ENCODE peak calls at places on chromosome 6, in four cellular contexts. O, D, R and C are unnamed samples.

GRCh38 chr6:134431306-134431919 is 113.5 kb upstream of the SGK1 start:
- DNase-seq in O (no peak), D (no peak), R (no peak), C (no peak)

GRCh38 chr6:40717411-40718057 is 130.4 kb upstream of the LRFN2 start:
- DNase-seq in O (no peak), D (no peak), R (no peak), C (no peak)

GRCh38 chr6:12592634-12593033 is 123.9 kb upstream of the PHACTR1 start:
- DNase-seq in O (no peak), D (no peak), R (no peak), C (peak)

GRCh38 chr6:14459315-14459714 is 341.7 kb downstream of the CD83 start:
- DNase-seq in O (no peak), D (no peak), R (no peak), C (no peak)

GRCh38 chr6:3628143-3628840 is 123.2 kb downstream of the PXDC1 start:
- DNase-seq in O (no peak), D (no peak), R (no peak), C (no peak)

GRCh38 chr6:31532644-31533454 is 4.1 kb downstream of the MCCD1 start:
- DNase-seq in O (no peak), D (no peak), R (no peak), C (no peak)

GRCh38 chr6:97085772-97086171 is 161.2 kb downstream of the KLHL32 start:
- DNase-seq in O (no peak), D (no peak), R (no peak), C (no peak)

GRCh38 chr6:55255061-55255571 is 72.2 kb upstream of the GFRAL start:
- DNase-seq in O (no peak), D (no peak), R (no peak), C (no peak)

GRCh38 chr6:79608334-79609224 is 22.6 kb upstream of the SH3BGRL2 start:
- DNase-seq in O (no peak), D (no peak), R (peak), C (peak)

GRCh38 chr6:26199057-26199772 is 112.0 kb downstream of the HFE start:
- DNase-seq in O (peak), D (peak), R (peak), C (no peak)

GRCh38 chr6:44943541-44943940 is 384.6 kb upstream of the RUNX2 start:
- DNase-seq in O (no peak), D (no peak), R (no peak), C (no peak)

GRCh38 chr6:44002071-44002590 is 125.1 kb downstream of the MRPL14 start:
- DNase-seq in O (no peak), D (no peak), R (peak), C (no peak)

GRCh38 chr6:157216570-157216969 is 106.7 kb downstream of the TMEM242 start:
- DNase-seq in O (no peak), D (no peak), R (no peak), C (no peak)

DNA sequence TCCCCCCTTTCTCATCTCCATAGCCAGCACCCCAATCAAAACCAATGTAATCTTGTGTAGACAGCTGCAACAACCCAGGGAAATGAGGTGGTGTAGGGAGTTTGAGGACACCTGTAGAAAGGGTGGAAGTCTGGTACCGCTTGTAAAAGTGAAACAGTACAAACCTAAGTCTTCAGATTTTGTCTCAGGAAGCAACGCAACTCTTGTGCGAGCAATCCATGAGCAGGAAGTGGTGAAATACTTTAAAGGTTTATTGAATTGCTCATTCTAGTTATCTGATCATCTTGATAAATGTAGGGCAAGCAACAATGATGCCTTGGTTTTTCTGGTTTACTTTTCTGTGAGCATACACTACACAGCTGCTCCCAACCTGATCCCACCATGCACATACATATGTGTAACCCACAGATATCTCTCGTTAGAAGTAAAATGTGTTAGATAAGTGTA is 71.1 kb upstream of the THEMIS start:
- DNase-seq in O (no peak), D (no peak), R (peak), C (peak)
- TF ChIP-seq CHD2 in O (no peak), D (no peak), R (no peak), C (no peak)

GRCh38 chr6:17103715-17104114 is 1.9 kb downstream of the STMND1 start:
- DNase-seq in O (no peak), D (no peak), R (no peak), C (peak)
- TF ChIP-seq CHD4 in O (no peak), D (no peak), R (no peak), C (no peak)

GRCh38 chr6:107333491-107333890 is 125.9 kb downstream of the PDSS2 start:
- DNase-seq in O (no peak), D (no peak), R (no peak), C (no peak)

GRCh38 chr6:107331409-107332386 is 127.7 kb downstream of the PDSS2 start:
- DNase-seq in O (no peak), D (no peak), R (peak), C (no peak)

GRCh38 chr6:107328081-107328480 is 131.3 kb downstream of the PDSS2 start:
- DNase-seq in O (no peak), D (no peak), R (no peak), C (no peak)

GRCh38 chr6:107329063-107329462 is 130.3 kb downstream of the PDSS2 start:
- DNase-seq in O (no peak), D (no peak), R (no peak), C (no peak)

GRCh38 chr6:107330190-107330589 is 129.2 kb downstream of the PDSS2 start:
- DNase-seq in O (no peak), D (peak), R (no peak), C (no peak)
- H3K4me3 ChIP-seq in O (no peak), D (no peak), R (no peak), C (no peak)

GRCh38 chr6:92810913-92811312 is 608.4 kb downstream of the EPHA7 start:
- DNase-seq in O (peak), D (peak), R (peak), C (no peak)
- TF ChIP-seq CHD2 in O (no peak), D (no peak), R (no peak), C (no peak)

GRCh38 chr6:149843051-149843633 is 21.0 kb downstream of the LRP11 start:
- DNase-seq in O (no peak), D (no peak), R (no peak), C (no peak)
- TF ChIP-seq CHD4 in O (no peak), D (no peak), R (no peak), C (no peak)

DNA sequence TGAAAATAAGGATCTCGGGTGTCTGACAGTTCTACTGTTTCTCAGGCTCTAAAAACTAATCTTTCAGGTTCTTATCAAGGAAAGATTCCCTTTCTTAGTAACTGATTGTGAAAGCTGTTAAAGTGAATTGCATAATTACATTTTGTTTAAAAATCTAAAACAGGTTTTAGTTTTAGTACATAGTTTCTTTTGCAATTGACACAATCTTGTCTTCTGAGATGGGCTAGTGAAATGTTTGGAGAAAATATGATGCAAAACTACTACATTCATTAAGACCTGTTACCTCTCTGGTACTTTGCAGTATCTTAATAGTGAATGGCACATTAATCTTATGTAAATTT is 298.4 kb downstream of the UTRN start:
- DNase-seq in O (no peak), D (no peak), R (no peak), C (no peak)
- H3K4me3 ChIP-seq in O (peak), D (peak), R (no peak), C (no peak)

GRCh38 chr6:136989591-136990578 is 54.9 kb downstream of the IL20RA start:
- DNase-seq in O (no peak), D (no peak), R (no peak), C (no peak)
- TF ChIP-seq CHD2 in O (no peak), D (no peak), R (no peak), C (no peak)

GRCh38 chr6:153103256-153103655 is 27.8 kb downstream of the RGS17 start:
- DNase-seq in O (no peak), D (no peak), R (no peak), C (no peak)

GRCh38 chr6:153101461-153101860 is 29.6 kb downstream of the RGS17 start:
- DNase-seq in O (no peak), D (no peak), R (no peak), C (no peak)

GRCh38 chr6:153096792-153097191 is 34.3 kb downstream of the RGS17 start:
- DNase-seq in O (no peak), D (no peak), R (no peak), C (no peak)

GRCh38 chr6:153096031-153096430 is 35.1 kb downstream of the RGS17 start:
- DNase-seq in O (no peak), D (no peak), R (no peak), C (no peak)

DNA sequence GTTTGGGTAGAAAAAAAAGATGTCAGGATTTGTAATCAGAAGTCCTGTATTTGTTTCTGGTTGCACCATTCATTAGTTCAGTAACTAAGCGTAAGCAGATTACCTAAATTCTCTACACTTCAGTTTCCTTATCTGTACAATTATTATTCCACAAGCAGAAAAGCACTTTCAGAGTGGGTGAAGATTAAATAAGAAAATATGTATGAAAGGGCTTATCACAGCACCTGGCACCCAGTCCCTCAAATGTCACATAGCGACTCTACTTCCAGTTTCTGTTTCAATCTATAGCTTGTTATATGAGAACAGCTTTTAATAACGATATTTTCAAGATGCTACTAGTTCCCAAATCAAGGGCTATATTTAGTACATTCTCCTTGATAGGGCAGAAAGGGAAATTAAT is 31.4 kb downstream of the RGS17 start:
- DNase-seq in O (no peak), D (no peak), R (no peak), C (no peak)
- TF ChIP-seq CHD4 in O (no peak), D (no peak), R (no peak), C (no peak)

DNA sequence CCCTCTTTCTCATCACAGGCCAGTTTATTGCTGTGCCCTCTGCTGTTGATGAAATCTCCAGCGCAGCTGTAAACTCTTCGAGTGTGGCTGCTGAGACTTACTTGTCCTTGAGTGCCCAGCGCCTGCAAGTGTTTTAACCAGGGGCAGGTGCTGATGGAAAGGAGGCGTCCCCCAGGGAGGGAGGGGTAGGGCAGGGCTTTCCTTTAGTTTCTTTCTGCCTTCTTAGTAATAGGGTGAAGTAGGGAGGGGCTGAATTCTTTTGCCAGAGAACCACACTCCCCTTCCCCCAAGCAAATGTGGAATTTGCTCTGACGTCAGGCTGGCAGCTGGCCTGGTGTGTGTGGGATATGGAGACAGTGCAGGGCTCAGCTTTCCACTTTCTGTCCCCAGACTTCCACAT is 61.2 kb downstream of the IGF2R start:
- DNase-seq in O (no peak), D (no peak), R (no peak), C (no peak)
- H3K4me3 ChIP-seq in O (no peak), D (no peak), R (no peak), C (no peak)

GRCh38 chr6:168574075-168574698 is 133.2 kb downstream of the SMOC2 start:
- DNase-seq in O (no peak), D (no peak), R (no peak), C (no peak)
- TF ChIP-seq CHD2 in O (no peak), D (no peak), R (no peak), C (no peak)